ENCODE peak calls at places on chromosomes 2 and 18, in eight cellular contexts. One of them, this sample, is unnamed.

GRCh38 chr2:73707058-73707457 is 30.1 kb downstream of the TPRKB start:
- DNase-seq in upper lobe of right lung: no peak
- DNase-seq in pancreas: no peak
- DNase-seq in tibial artery: no peak
- DNase-seq in PC-3: no peak
- DNase-seq in WERI-Rb-1: no peak
- DNase-seq in transverse colon: no peak
- DNase-seq in thyroid gland: no peak
- DNase-seq in this sample: no peak

GRCh38 chr2:146147448-146148012 is 1627.6 kb upstream of the ZEB2 start:
- DNase-seq in upper lobe of right lung: no peak
- DNase-seq in pancreas: no peak
- DNase-seq in tibial artery: no peak
- DNase-seq in PC-3: peak; percentile 32
- DNase-seq in WERI-Rb-1: no peak
- DNase-seq in transverse colon: no peak
- DNase-seq in thyroid gland: no peak
- DNase-seq in this sample: no peak

GRCh38 chr2:241775223-241776177 is 1.1 kb upstream of the GAL3ST2 start:
- DNase-seq in upper lobe of right lung: peak; percentile 58
- DNase-seq in pancreas: peak; percentile 8
- DNase-seq in tibial artery: peak; percentile 59
- DNase-seq in PC-3: no peak
- DNase-seq in WERI-Rb-1: peak; percentile 6
- DNase-seq in transverse colon: no peak
- DNase-seq in thyroid gland: no peak
- DNase-seq in this sample: no peak

GRCh38 chr18:76757343-76757742 is 65.0 kb upstream of the ZNF236 start:
- DNase-seq in upper lobe of right lung: no peak
- DNase-seq in pancreas: no peak
- DNase-seq in tibial artery: no peak
- DNase-seq in PC-3: no peak
- DNase-seq in WERI-Rb-1: no peak
- DNase-seq in transverse colon: peak; percentile 14
- DNase-seq in thyroid gland: no peak
- DNase-seq in this sample: no peak

GRCh38 chr2:159026170-159026569 is 57.7 kb downstream of the TANC1 start:
- DNase-seq in upper lobe of right lung: no peak
- DNase-seq in pancreas: no peak
- DNase-seq in tibial artery: no peak
- DNase-seq in PC-3: no peak
- DNase-seq in WERI-Rb-1: no peak
- DNase-seq in transverse colon: no peak
- DNase-seq in thyroid gland: no peak
- DNase-seq in this sample: no peak

GRCh38 chr2:25954199-25954752 is 28.0 kb downstream of the KIF3C start:
- DNase-seq in upper lobe of right lung: no peak
- DNase-seq in pancreas: no peak
- DNase-seq in tibial artery: no peak
- DNase-seq in PC-3: no peak
- DNase-seq in WERI-Rb-1: no peak
- DNase-seq in transverse colon: no peak
- DNase-seq in thyroid gland: no peak
- DNase-seq in this sample: no peak

GRCh38 chr18:80143876-80144275 is 34.8 kb downstream of the ADNP2 start:
- DNase-seq in upper lobe of right lung: no peak
- DNase-seq in pancreas: no peak
- DNase-seq in tibial artery: no peak
- DNase-seq in PC-3: peak; percentile 37
- DNase-seq in WERI-Rb-1: no peak
- DNase-seq in transverse colon: no peak
- DNase-seq in thyroid gland: no peak
- DNase-seq in this sample: no peak

GRCh38 chr18:28903366-28903765 is 726.4 kb upstream of the CDH2 start:
- DNase-seq in upper lobe of right lung: no peak
- DNase-seq in pancreas: no peak
- DNase-seq in tibial artery: no peak
- DNase-seq in PC-3: no peak
- DNase-seq in WERI-Rb-1: no peak
- DNase-seq in transverse colon: no peak
- DNase-seq in thyroid gland: no peak
- DNase-seq in this sample: no peak

GRCh38 chr2:178858896-178859628 is 51.8 kb upstream of the TTN start:
- DNase-seq in upper lobe of right lung: no peak
- DNase-seq in pancreas: no peak
- DNase-seq in tibial artery: no peak
- DNase-seq in PC-3: no peak
- DNase-seq in WERI-Rb-1: no peak
- DNase-seq in transverse colon: no peak
- DNase-seq in thyroid gland: no peak
- DNase-seq in this sample: no peak

GRCh38 chr2:240464514-240465241 is 29.2 kb downstream of the GPC1 start:
- DNase-seq in upper lobe of right lung: no peak
- DNase-seq in pancreas: peak; percentile 8
- DNase-seq in tibial artery: peak; percentile 64
- DNase-seq in PC-3: no peak
- DNase-seq in WERI-Rb-1: peak; percentile 8
- DNase-seq in transverse colon: no peak
- DNase-seq in thyroid gland: peak; percentile 2
- DNase-seq in this sample: no peak

GRCh38 chr18:45165871-45166270 is 449.4 kb upstream of the SLC14A2 start:
- DNase-seq in upper lobe of right lung: no peak
- DNase-seq in pancreas: no peak
- DNase-seq in tibial artery: no peak
- DNase-seq in PC-3: no peak
- DNase-seq in WERI-Rb-1: no peak
- DNase-seq in transverse colon: no peak
- DNase-seq in thyroid gland: no peak
- DNase-seq in this sample: no peak

GRCh38 chr2:207970138-207970824 is 55.0 kb downstream of the PLEKHM3 start:
- DNase-seq in upper lobe of right lung: no peak
- DNase-seq in pancreas: no peak
- DNase-seq in tibial artery: no peak
- DNase-seq in PC-3: no peak
- DNase-seq in WERI-Rb-1: no peak
- DNase-seq in transverse colon: no peak
- DNase-seq in thyroid gland: no peak
- DNase-seq in this sample: no peak

GRCh38 chr2:64852771-64853241 is 136.4 kb upstream of the SLC1A4 start:
- DNase-seq in upper lobe of right lung: no peak
- DNase-seq in pancreas: no peak
- DNase-seq in tibial artery: peak; percentile 61
- DNase-seq in PC-3: no peak
- DNase-seq in WERI-Rb-1: no peak
- DNase-seq in transverse colon: no peak
- DNase-seq in thyroid gland: no peak
- DNase-seq in this sample: no peak

GRCh38 chr2:187117483-187117882 is 268.5 kb upstream of the ZSWIM2 start:
- DNase-seq in upper lobe of right lung: no peak
- DNase-seq in pancreas: no peak
- DNase-seq in tibial artery: no peak
- DNase-seq in PC-3: no peak
- DNase-seq in WERI-Rb-1: no peak
- DNase-seq in transverse colon: no peak
- DNase-seq in thyroid gland: no peak
- DNase-seq in this sample: no peak

GRCh38 chr2:28662468-28663095 is 89.0 kb upstream of the PPP1CB start:
- DNase-seq in upper lobe of right lung: no peak
- DNase-seq in pancreas: no peak
- DNase-seq in tibial artery: peak; percentile 91
- DNase-seq in PC-3: peak; percentile 70
- DNase-seq in WERI-Rb-1: no peak
- DNase-seq in transverse colon: peak; percentile 78
- DNase-seq in thyroid gland: peak; percentile 78
- DNase-seq in this sample: no peak

GRCh38 chr2:133841905-133842304 is 273.6 kb upstream of the NCKAP5 start:
- DNase-seq in upper lobe of right lung: no peak
- DNase-seq in pancreas: no peak
- DNase-seq in tibial artery: no peak
- DNase-seq in PC-3: peak; percentile 97
- DNase-seq in WERI-Rb-1: no peak
- DNase-seq in transverse colon: no peak
- DNase-seq in thyroid gland: no peak
- DNase-seq in this sample: no peak

GRCh38 chr18:7034924-7035323 is 82.7 kb downstream of the LAMA1 start:
- DNase-seq in upper lobe of right lung: no peak
- DNase-seq in pancreas: no peak
- DNase-seq in tibial artery: no peak
- DNase-seq in PC-3: no peak
- DNase-seq in WERI-Rb-1: no peak
- DNase-seq in transverse colon: no peak
- DNase-seq in thyroid gland: no peak
- DNase-seq in this sample: no peak

GRCh38 chr2:23384551-23385349 is at the start of gene KLHL29:
- DNase-seq in upper lobe of right lung: peak; percentile 94
- DNase-seq in pancreas: peak; percentile 80
- DNase-seq in tibial artery: peak; percentile 91
- DNase-seq in PC-3: peak; percentile 74
- DNase-seq in WERI-Rb-1: peak; percentile 89
- DNase-seq in transverse colon: peak; percentile 85
- DNase-seq in thyroid gland: peak; percentile 79
- DNase-seq in this sample: peak; percentile 75

GRCh38 chr2:119431155-119431975 is at the start of gene TMEM37:
- DNase-seq in upper lobe of right lung: peak; percentile 88
- DNase-seq in pancreas: peak; percentile 78
- DNase-seq in tibial artery: peak; percentile 83
- DNase-seq in PC-3: peak; percentile 50
- DNase-seq in WERI-Rb-1: peak; percentile 80
- DNase-seq in transverse colon: peak; percentile 84
- DNase-seq in thyroid gland: peak; percentile 86
- DNase-seq in this sample: no peak

GRCh38 chr2:67399144-67399543 is 2.0 kb downstream of the ETAA1 start:
- DNase-seq in upper lobe of right lung: no peak
- DNase-seq in pancreas: no peak
- DNase-seq in tibial artery: no peak
- DNase-seq in PC-3: peak; percentile 38
- DNase-seq in WERI-Rb-1: no peak
- DNase-seq in transverse colon: no peak
- DNase-seq in thyroid gland: no peak
- DNase-seq in this sample: no peak

GRCh38 chr2:1599301-1600085 is 144.8 kb downstream of the PXDN start:
- DNase-seq in upper lobe of right lung: peak; percentile 61
- DNase-seq in pancreas: no peak
- DNase-seq in tibial artery: peak; percentile 48
- DNase-seq in PC-3: no peak
- DNase-seq in WERI-Rb-1: peak; percentile 68
- DNase-seq in transverse colon: no peak
- DNase-seq in thyroid gland: no peak
- DNase-seq in this sample: no peak

GRCh38 chr2:111160758-111161157 is 40.0 kb downstream of the BCL2L11 start:
- DNase-seq in upper lobe of right lung: no peak
- DNase-seq in pancreas: no peak
- DNase-seq in tibial artery: no peak
- DNase-seq in PC-3: peak; percentile 55
- DNase-seq in WERI-Rb-1: peak; percentile 8
- DNase-seq in transverse colon: no peak
- DNase-seq in thyroid gland: no peak
- DNase-seq in this sample: no peak

GRCh38 chr2:233638836-233639235 is 2.6 kb downstream of the UGT1A10 start:
- DNase-seq in upper lobe of right lung: no peak
- DNase-seq in pancreas: no peak
- DNase-seq in tibial artery: no peak
- DNase-seq in PC-3: no peak
- DNase-seq in WERI-Rb-1: peak; percentile 14
- DNase-seq in transverse colon: peak; percentile 63
- DNase-seq in thyroid gland: no peak
- DNase-seq in this sample: no peak

GRCh38 chr18:51757525-51757924 is 560.0 kb upstream of the MEX3C start:
- DNase-seq in upper lobe of right lung: no peak
- DNase-seq in pancreas: no peak
- DNase-seq in tibial artery: no peak
- DNase-seq in PC-3: no peak
- DNase-seq in WERI-Rb-1: no peak
- DNase-seq in transverse colon: no peak
- DNase-seq in thyroid gland: no peak
- DNase-seq in this sample: no peak
- TF ChIP-seq CTCF in upper lobe of right lung: no peak
- TF ChIP-seq CTCF in pancreas: no peak
- TF ChIP-seq CTCF in tibial artery: no peak
- TF ChIP-seq CTCF in PC-3: no peak
- TF ChIP-seq CTCF in WERI-Rb-1: no peak
- TF ChIP-seq CTCF in transverse colon: no peak
- TF ChIP-seq CTCF in thyroid gland: no peak
- TF ChIP-seq CTCF in this sample: no peak

GRCh38 chr2:46308081-46308480 is 10.9 kb downstream of the EPAS1 start:
- DNase-seq in upper lobe of right lung: no peak
- DNase-seq in pancreas: no peak
- DNase-seq in tibial artery: no peak
- DNase-seq in PC-3: peak; percentile 46
- DNase-seq in WERI-Rb-1: no peak
- DNase-seq in transverse colon: no peak
- DNase-seq in thyroid gland: no peak
- DNase-seq in this sample: no peak
- H3K27ac ChIP-seq in upper lobe of right lung: peak overlapping the region; percentile 76
- H3K27ac ChIP-seq in pancreas: peak overlapping the region; percentile 64
- H3K27ac ChIP-seq in tibial artery: peak overlapping the region; percentile 84
- H3K27ac ChIP-seq in PC-3: peak overlapping the region; percentile 93
- H3K27ac ChIP-seq in WERI-Rb-1: no peak overlapping the region
- H3K27ac ChIP-seq in transverse colon: peak overlapping the region; percentile 78
- H3K27ac ChIP-seq in thyroid gland: no peak overlapping the region
- H3K27ac ChIP-seq in this sample: no peak overlapping the region

DNA sequence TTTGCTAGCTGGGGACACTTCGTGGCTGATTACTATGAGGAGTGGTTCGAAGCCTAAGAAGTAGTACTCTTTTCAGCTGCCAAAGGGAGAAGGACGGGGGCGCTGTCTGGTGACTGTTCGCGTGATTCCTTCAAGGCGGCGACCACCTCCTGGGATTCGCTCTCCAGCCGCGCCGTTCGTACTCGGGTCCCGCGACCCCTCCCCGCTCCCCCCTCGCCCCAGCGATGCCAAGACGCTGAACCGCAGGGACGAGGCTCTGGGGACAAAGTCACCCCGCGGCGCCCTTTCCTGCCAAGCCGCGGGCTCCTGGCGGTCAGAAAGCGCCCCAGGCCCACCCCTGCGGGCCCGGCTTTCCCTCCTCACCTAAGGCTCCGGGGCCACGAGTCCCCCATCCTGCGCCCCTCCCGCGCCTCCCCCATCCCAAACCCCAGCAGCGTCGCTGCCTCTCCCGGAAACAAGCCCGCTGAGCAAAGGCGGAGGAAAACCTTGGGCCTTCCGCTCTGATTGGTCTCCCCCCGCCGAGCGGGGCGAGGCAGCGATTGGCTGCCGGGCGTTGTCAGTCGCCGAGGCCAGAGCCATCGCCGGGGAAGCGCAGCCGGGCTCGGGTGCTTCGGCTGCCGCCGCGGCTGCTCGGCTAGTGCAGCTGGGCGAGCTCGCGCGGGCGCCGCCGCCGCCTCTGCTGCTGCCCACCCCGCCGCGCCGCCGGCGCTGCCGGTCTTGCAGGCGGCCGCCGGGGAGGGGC is 404.3 kb downstream of the XIRP2 start:
- DNase-seq in upper lobe of right lung: peak; percentile 93
- DNase-seq in pancreas: peak; percentile 89
- DNase-seq in tibial artery: peak; percentile 89
- DNase-seq in PC-3: peak; percentile 92
- DNase-seq in WERI-Rb-1: peak; percentile 93
- DNase-seq in transverse colon: peak; percentile 89
- DNase-seq in thyroid gland: peak; percentile 71
- DNase-seq in this sample: no peak
- TF ChIP-seq CTCF in upper lobe of right lung: peak; percentile 27
- TF ChIP-seq CTCF in pancreas: no peak
- TF ChIP-seq CTCF in tibial artery: peak; percentile 28
- TF ChIP-seq CTCF in PC-3: peak; percentile 49
- TF ChIP-seq CTCF in WERI-Rb-1: peak; percentile 62
- TF ChIP-seq CTCF in transverse colon: peak; percentile 22
- TF ChIP-seq CTCF in thyroid gland: peak; percentile 23
- TF ChIP-seq CTCF in this sample: no peak

GRCh38 chr2:9799011-9799596 is 44.2 kb upstream of the TAF1B start:
- DNase-seq in upper lobe of right lung: no peak
- DNase-seq in pancreas: no peak
- DNase-seq in tibial artery: peak; percentile 61
- DNase-seq in PC-3: no peak
- DNase-seq in WERI-Rb-1: no peak
- DNase-seq in transverse colon: no peak
- DNase-seq in thyroid gland: no peak
- DNase-seq in this sample: no peak
- H3K27ac ChIP-seq in upper lobe of right lung: no peak overlapping the region
- H3K27ac ChIP-seq in pancreas: no peak overlapping the region
- H3K27ac ChIP-seq in tibial artery: no peak overlapping the region
- H3K27ac ChIP-seq in PC-3: peak overlapping the region; percentile 12
- H3K27ac ChIP-seq in WERI-Rb-1: no peak overlapping the region
- H3K27ac ChIP-seq in transverse colon: peak overlapping the region; percentile 40
- H3K27ac ChIP-seq in thyroid gland: no peak overlapping the region
- H3K27ac ChIP-seq in this sample: no peak overlapping the region